ENCODE peak calls at places on chromosome 11, in nine cellular contexts. One of them, this sample, is unnamed.

GRCh38 chr11:117172678-117173421 is 5.7 kb upstream of the SIDT2 start:
- DNase-seq in GM23338: no peak
- DNase-seq in stomach: peak
- DNase-seq in spleen: no peak
- DNase-seq in H1: no peak
- DNase-seq in K562: no peak
- DNase-seq in sigmoid colon: no peak
- DNase-seq in HepG2: no peak
- DNase-seq in prostate gland: no peak
- DNase-seq in this sample: no peak

GRCh38 chr11:75263944-75264349 is 23.4 kb downstream of the TPBGL start:
- DNase-seq in H1: no peak
- DNase-seq in HepG2: no peak
- DNase-seq in sigmoid colon: peak
- DNase-seq in prostate gland: no peak
- DNase-seq in spleen: peak
- DNase-seq in stomach: no peak
- DNase-seq in K562: no peak
- DNase-seq in GM23338: no peak
- DNase-seq in this sample: no peak

GRCh38 chr11:30706276-30706675 is 120.1 kb upstream of the MPPED2 start:
- DNase-seq in K562: no peak
- DNase-seq in stomach: no peak
- DNase-seq in HepG2: no peak
- DNase-seq in GM23338: no peak
- DNase-seq in sigmoid colon: no peak
- DNase-seq in H1: no peak
- DNase-seq in prostate gland: no peak
- DNase-seq in spleen: no peak
- DNase-seq in this sample: no peak

GRCh38 chr11:65894034-65894591 is 3.6 kb downstream of the CCDC85B start:
- DNase-seq in spleen: peak
- DNase-seq in prostate gland: no peak
- DNase-seq in sigmoid colon: no peak
- DNase-seq in HepG2: no peak
- DNase-seq in K562: no peak
- DNase-seq in GM23338: no peak
- DNase-seq in stomach: no peak
- DNase-seq in H1: no peak
- DNase-seq in this sample: no peak

GRCh38 chr11:92111291-92111690 is 113.3 kb upstream of the FAT3 start:
- DNase-seq in GM23338: no peak
- DNase-seq in H1: no peak
- DNase-seq in sigmoid colon: no peak
- DNase-seq in K562: no peak
- DNase-seq in stomach: no peak
- DNase-seq in spleen: no peak
- DNase-seq in prostate gland: no peak
- DNase-seq in HepG2: no peak
- DNase-seq in this sample: no peak

GRCh38 chr11:61000426-61000825 is 28.9 kb downstream of the CD6 start:
- DNase-seq in HepG2: no peak
- DNase-seq in K562: no peak
- DNase-seq in GM23338: no peak
- DNase-seq in spleen: peak
- DNase-seq in sigmoid colon: no peak
- DNase-seq in stomach: no peak
- DNase-seq in prostate gland: no peak
- DNase-seq in H1: no peak
- DNase-seq in this sample: no peak

GRCh38 chr11:130606781-130607511 is 158.5 kb downstream of the ADAMTS15 start:
- DNase-seq in stomach: no peak
- DNase-seq in prostate gland: no peak
- DNase-seq in sigmoid colon: peak
- DNase-seq in spleen: no peak
- DNase-seq in H1: no peak
- DNase-seq in GM23338: no peak
- DNase-seq in K562: no peak
- DNase-seq in HepG2: no peak
- DNase-seq in this sample: no peak

GRCh38 chr11:12222099-12222751 is 111.8 kb downstream of the MICAL2 start:
- DNase-seq in spleen: no peak
- DNase-seq in stomach: peak
- DNase-seq in H1: no peak
- DNase-seq in HepG2: peak
- DNase-seq in prostate gland: no peak
- DNase-seq in sigmoid colon: peak
- DNase-seq in K562: peak
- DNase-seq in GM23338: no peak
- DNase-seq in this sample: no peak

GRCh38 chr11:2509481-2510001 is 64.7 kb downstream of the KCNQ1 start:
- DNase-seq in spleen: peak
- DNase-seq in K562: peak
- DNase-seq in HepG2: no peak
- DNase-seq in prostate gland: no peak
- DNase-seq in GM23338: no peak
- DNase-seq in sigmoid colon: peak
- DNase-seq in H1: no peak
- DNase-seq in stomach: peak
- DNase-seq in this sample: no peak

GRCh38 chr11:61777234-61778090 is 14.9 kb downstream of the TMEM258 start:
- DNase-seq in stomach: peak
- DNase-seq in H1: no peak
- DNase-seq in sigmoid colon: no peak
- DNase-seq in spleen: peak
- DNase-seq in prostate gland: no peak
- DNase-seq in HepG2: no peak
- DNase-seq in GM23338: peak
- DNase-seq in K562: peak
- DNase-seq in this sample: no peak

GRCh38 chr11:64637346-64638016 is 46.5 kb downstream of the SLC22A12 start:
- DNase-seq in sigmoid colon: no peak
- DNase-seq in spleen: no peak
- DNase-seq in prostate gland: no peak
- DNase-seq in HepG2: no peak
- DNase-seq in GM23338: no peak
- DNase-seq in stomach: no peak
- DNase-seq in H1: no peak
- DNase-seq in K562: no peak
- DNase-seq in this sample: no peak

GRCh38 chr11:33766085-33766484 is 8.2 kb downstream of the FBXO3 start:
- DNase-seq in spleen: no peak
- DNase-seq in GM23338: no peak
- DNase-seq in sigmoid colon: no peak
- DNase-seq in prostate gland: no peak
- DNase-seq in HepG2: no peak
- DNase-seq in K562: no peak
- DNase-seq in stomach: no peak
- DNase-seq in H1: no peak
- DNase-seq in this sample: no peak

GRCh38 chr11:121132211-121132976 is 31.4 kb downstream of the TECTA start:
- DNase-seq in spleen: no peak
- DNase-seq in prostate gland: no peak
- DNase-seq in K562: peak
- DNase-seq in GM23338: no peak
- DNase-seq in sigmoid colon: no peak
- DNase-seq in stomach: no peak
- DNase-seq in H1: no peak
- DNase-seq in HepG2: no peak
- DNase-seq in this sample: no peak

GRCh38 chr11:73859671-73860070 is 17.0 kb downstream of the COA4 start:
- DNase-seq in stomach: no peak
- DNase-seq in sigmoid colon: no peak
- DNase-seq in GM23338: no peak
- DNase-seq in spleen: no peak
- DNase-seq in HepG2: no peak
- DNase-seq in K562: no peak
- DNase-seq in H1: no peak
- DNase-seq in prostate gland: no peak
- DNase-seq in this sample: no peak

GRCh38 chr11:47177229-47177845 is 658 bp upstream of the ARFGAP2 start:
- DNase-seq in HepG2: peak
- DNase-seq in sigmoid colon: peak
- DNase-seq in stomach: peak
- DNase-seq in K562: peak
- DNase-seq in GM23338: peak
- DNase-seq in prostate gland: peak
- DNase-seq in spleen: no peak
- DNase-seq in H1: no peak
- DNase-seq in this sample: peak

GRCh38 chr11:121159721-121160120 is 58.7 kb downstream of the TECTA start:
- DNase-seq in GM23338: no peak
- DNase-seq in prostate gland: no peak
- DNase-seq in spleen: no peak
- DNase-seq in sigmoid colon: no peak
- DNase-seq in HepG2: no peak
- DNase-seq in H1: no peak
- DNase-seq in K562: no peak
- DNase-seq in stomach: no peak
- DNase-seq in this sample: no peak

GRCh38 chr11:57787920-57788716 is 26.5 kb downstream of the CTNND1 start:
- DNase-seq in sigmoid colon: no peak
- DNase-seq in H1: no peak
- DNase-seq in GM23338: peak
- DNase-seq in K562: no peak
- DNase-seq in stomach: no peak
- DNase-seq in HepG2: peak
- DNase-seq in prostate gland: peak
- DNase-seq in spleen: no peak
- DNase-seq in this sample: no peak

GRCh38 chr11:83819936-83820549 is 533.9 kb upstream of the CCDC90B start:
- DNase-seq in K562: peak
- DNase-seq in H1: no peak
- DNase-seq in GM23338: peak
- DNase-seq in HepG2: peak
- DNase-seq in sigmoid colon: no peak
- DNase-seq in spleen: no peak
- DNase-seq in prostate gland: peak
- DNase-seq in stomach: no peak
- DNase-seq in this sample: peak

GRCh38 chr11:18171377-18172000 is 1.1 kb upstream of the MRGPRX4 start:
- DNase-seq in HepG2: peak
- DNase-seq in H1: no peak
- DNase-seq in K562: peak
- DNase-seq in stomach: no peak
- DNase-seq in sigmoid colon: no peak
- DNase-seq in GM23338: peak
- DNase-seq in spleen: no peak
- DNase-seq in prostate gland: no peak
- DNase-seq in this sample: no peak

GRCh38 chr11:123546515-123546914 is 107.9 kb downstream of the SCN3B start:
- DNase-seq in prostate gland: no peak
- DNase-seq in spleen: no peak
- DNase-seq in stomach: no peak
- DNase-seq in GM23338: no peak
- DNase-seq in sigmoid colon: no peak
- DNase-seq in K562: no peak
- DNase-seq in HepG2: no peak
- DNase-seq in H1: no peak
- DNase-seq in this sample: no peak

GRCh38 chr11:64250875-64251721 is at the start of gene PLCB3:
- DNase-seq in HepG2: no peak
- DNase-seq in GM23338: peak
- DNase-seq in stomach: peak
- DNase-seq in spleen: peak
- DNase-seq in H1: no peak
- DNase-seq in K562: peak
- DNase-seq in prostate gland: peak
- DNase-seq in sigmoid colon: peak
- DNase-seq in this sample: no peak

GRCh38 chr11:26996056-26996455 is 2.1 kb downstream of the FIBIN start:
- DNase-seq in HepG2: no peak
- DNase-seq in sigmoid colon: no peak
- DNase-seq in H1: no peak
- DNase-seq in prostate gland: no peak
- DNase-seq in stomach: no peak
- DNase-seq in spleen: no peak
- DNase-seq in GM23338: no peak
- DNase-seq in K562: no peak
- DNase-seq in this sample: no peak
- H3K4me3 ChIP-seq in HepG2: no peak
- H3K4me3 ChIP-seq in sigmoid colon: peak
- H3K4me3 ChIP-seq in H1: no peak
- H3K4me3 ChIP-seq in prostate gland: peak
- H3K4me3 ChIP-seq in stomach: peak
- H3K4me3 ChIP-seq in spleen: peak
- H3K4me3 ChIP-seq in GM23338: no peak
- H3K4me3 ChIP-seq in K562: no peak
- H3K4me3 ChIP-seq in this sample: no peak

GRCh38 chr11:59171508-59172322 is at the start of gene DTX4:
- DNase-seq in sigmoid colon: peak
- DNase-seq in GM23338: peak
- DNase-seq in prostate gland: peak
- DNase-seq in K562: peak
- DNase-seq in H1: peak
- DNase-seq in HepG2: peak
- DNase-seq in spleen: peak
- DNase-seq in stomach: peak
- DNase-seq in this sample: no peak
- H3K27ac ChIP-seq in sigmoid colon: peak
- H3K27ac ChIP-seq in GM23338: peak
- H3K27ac ChIP-seq in prostate gland: peak
- H3K27ac ChIP-seq in K562: peak
- H3K27ac ChIP-seq in H1: peak
- H3K27ac ChIP-seq in HepG2: no peak
- H3K27ac ChIP-seq in spleen: peak
- H3K27ac ChIP-seq in stomach: peak
- H3K27ac ChIP-seq in this sample: no peak

GRCh38 chr11:69456712-69457111 is 24.8 kb upstream of the LINC01488 start:
- DNase-seq in GM23338: no peak
- DNase-seq in sigmoid colon: no peak
- DNase-seq in HepG2: no peak
- DNase-seq in H1: no peak
- DNase-seq in stomach: no peak
- DNase-seq in prostate gland: no peak
- DNase-seq in K562: no peak
- DNase-seq in spleen: no peak
- DNase-seq in this sample: no peak
- TF ChIP-seq POLR2AphosphoS5 in GM23338: no peak
- TF ChIP-seq POLR2AphosphoS5 in sigmoid colon: no peak
- TF ChIP-seq POLR2AphosphoS5 in HepG2: no peak
- TF ChIP-seq POLR2AphosphoS5 in H1: no peak
- TF ChIP-seq POLR2AphosphoS5 in stomach: no peak
- TF ChIP-seq POLR2AphosphoS5 in prostate gland: no peak
- TF ChIP-seq POLR2AphosphoS5 in K562: no peak
- TF ChIP-seq POLR2AphosphoS5 in spleen: no peak
- TF ChIP-seq POLR2AphosphoS5 in this sample: no peak

DNA sequence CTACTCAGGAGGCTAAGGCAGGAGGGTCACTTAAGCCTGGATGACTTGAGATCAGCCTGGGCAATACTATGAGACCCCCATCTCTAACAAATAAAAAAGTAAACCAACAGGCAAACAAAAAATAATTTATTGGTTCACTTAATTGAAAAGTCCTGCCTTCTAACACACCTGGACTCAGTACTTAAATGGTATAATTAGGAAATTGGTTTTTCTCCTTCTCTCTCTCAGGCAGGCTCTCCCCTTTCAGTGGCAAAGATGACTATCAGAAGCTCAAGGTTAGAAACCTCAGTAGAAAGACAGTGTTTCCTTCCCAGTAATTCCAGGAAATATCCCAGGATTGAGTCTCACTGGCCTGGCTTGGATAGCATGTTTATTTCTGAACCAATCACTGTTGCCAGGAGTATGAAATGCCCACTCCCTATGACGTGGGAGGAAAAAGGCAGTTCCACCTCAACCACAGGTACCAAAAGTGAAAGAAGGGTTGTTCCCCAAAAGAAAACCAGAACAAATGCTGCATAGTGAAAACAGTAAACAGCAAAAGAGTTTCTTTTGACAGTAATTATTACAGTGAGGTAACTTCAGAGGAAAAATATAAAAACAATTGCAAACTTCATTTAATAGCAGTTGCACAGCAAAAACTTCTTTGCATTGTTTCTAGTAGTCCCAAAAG is 56.3 kb upstream of the SOX6 start:
- DNase-seq in HepG2: no peak
- DNase-seq in sigmoid colon: no peak
- DNase-seq in prostate gland: no peak
- DNase-seq in spleen: no peak
- DNase-seq in GM23338: no peak
- DNase-seq in K562: no peak
- DNase-seq in H1: no peak
- DNase-seq in stomach: no peak
- DNase-seq in this sample: no peak
- H3K4me3 ChIP-seq in HepG2: no peak
- H3K4me3 ChIP-seq in sigmoid colon: no peak
- H3K4me3 ChIP-seq in prostate gland: no peak
- H3K4me3 ChIP-seq in spleen: no peak
- H3K4me3 ChIP-seq in GM23338: no peak
- H3K4me3 ChIP-seq in K562: no peak
- H3K4me3 ChIP-seq in H1: no peak
- H3K4me3 ChIP-seq in stomach: no peak
- H3K4me3 ChIP-seq in this sample: no peak

This sample was measured in SK-N-MC.